ENCODE peak calls at places on chromosomes 12 and 14, in ten cellular contexts. I is SK-N-SH; S is CD8-positive, alpha-beta T cell; R is CD4-positive, CD25-positive, alpha-beta regulatory T cell; D is GM23248; H is esophagus squamous epithelium; Y is astrocyte; U is heart right ventricle; T is OCI-LY7; K is uterus. A is an unnamed sample. For H3K4me1, the result is how much of the 10 kb centered on the place peaks cover.

GRCh38 chr14:104532191-104532555 is 47.4 kb upstream of the C14orf180 start:
- DNase-seq in I (no peak), S (no peak), R (no peak), D (peak), H (no peak), Y (no peak), U (no peak), T (no peak), K (no peak), A (no peak)

GRCh38 chr12:53805067-53805466 is 53.3 kb upstream of the CISTR start:
- DNase-seq in I (no peak), S (no peak), R (no peak), D (no peak), H (no peak), Y (no peak), U (no peak), T (no peak), K (no peak), A (no peak)

GRCh38 chr12:31035226-31035625 is 38.4 kb upstream of the DDX11 start:
- DNase-seq in I (no peak), S (no peak), R (no peak), D (peak), H (no peak), Y (peak), U (no peak), T (no peak), K (no peak), A (no peak)

GRCh38 chr12:12788675-12789368 is 3.4 kb downstream of the APOLD1 start:
- DNase-seq in I (peak), S (peak), R (peak), D (peak), H (peak), Y (peak), U (peak), T (peak), K (peak), A (peak)

GRCh38 chr12:89559753-89560152 is 33.9 kb upstream of the POC1B start:
- DNase-seq in I (no peak), S (no peak), R (no peak), D (no peak), H (no peak), Y (no peak), U (no peak), T (no peak), K (no peak), A (no peak)

GRCh38 chr14:79598339-79598738 is 613.0 kb downstream of the DIO2 start:
- DNase-seq in I (no peak), S (no peak), R (no peak), D (peak), H (no peak), Y (peak), U (no peak), T (no peak), K (no peak), A (no peak)

GRCh38 chr14:104346608-104347007 is 208.2 kb downstream of the KIF26A start:
- DNase-seq in I (no peak), S (no peak), R (no peak), D (no peak), H (no peak), Y (no peak), U (no peak), T (no peak), K (no peak), A (no peak)

GRCh38 chr14:101372494-101372813 is 188.8 kb upstream of the DIO3 start:
- DNase-seq in I (no peak), S (no peak), R (no peak), D (no peak), H (no peak), Y (no peak), U (no peak), T (no peak), K (no peak), A (no peak)

GRCh38 chr12:11553871-11554533 is 95.5 kb upstream of the ETV6 start:
- DNase-seq in I (peak), S (peak), R (peak), D (peak), H (no peak), Y (peak), U (peak), T (peak), K (peak), A (peak)

GRCh38 chr12:91892081-91892855 is 253.4 kb downstream of the BTG1 start:
- DNase-seq in I (no peak), S (no peak), R (no peak), D (no peak), H (no peak), Y (no peak), U (no peak), T (no peak), K (no peak), A (no peak)

GRCh38 chr12:89593233-89593632 is 67.4 kb upstream of the POC1B start:
- DNase-seq in I (no peak), S (no peak), R (no peak), D (no peak), H (no peak), Y (no peak), U (no peak), T (no peak), K (no peak), A (no peak)

GRCh38 chr12:116539905-116540482 is 19.2 kb upstream of the MAP1LC3B2 start:
- DNase-seq in I (peak), S (no peak), R (no peak), D (peak), H (no peak), Y (peak), U (no peak), T (no peak), K (peak), A (peak)

GRCh38 chr12:71556471-71556870 is 107.2 kb downstream of the ZFC3H1 start:
- DNase-seq in I (no peak), S (no peak), R (no peak), D (no peak), H (no peak), Y (no peak), U (no peak), T (no peak), K (no peak), A (no peak)

GRCh38 chr12:71562681-71563595 is 100.7 kb downstream of the ZFC3H1 start:
- DNase-seq in I (peak), S (no peak), R (no peak), D (no peak), H (no peak), Y (no peak), U (no peak), T (no peak), K (no peak), A (no peak)

GRCh38 chr12:71556881-71557280 is 106.8 kb downstream of the ZFC3H1 start:
- DNase-seq in I (no peak), S (no peak), R (no peak), D (peak), H (no peak), Y (peak), U (no peak), T (no peak), K (no peak), A (peak)

GRCh38 chr12:71552728-71553501 is 110.7 kb downstream of the ZFC3H1 start:
- DNase-seq in I (no peak), S (no peak), R (no peak), D (no peak), H (no peak), Y (no peak), U (no peak), T (no peak), K (no peak), A (no peak)

GRCh38 chr12:71558445-71558844 is 105.2 kb downstream of the ZFC3H1 start:
- DNase-seq in I (peak), S (no peak), R (no peak), D (peak), H (no peak), Y (peak), U (no peak), T (no peak), K (no peak), A (no peak)
- H3K4me1 ChIP-seq in I (under half), S (under half), R (under half), D (under half), H (under half), Y (under half), U (under half), T (under half), K (under half), A (under half)

DNA sequence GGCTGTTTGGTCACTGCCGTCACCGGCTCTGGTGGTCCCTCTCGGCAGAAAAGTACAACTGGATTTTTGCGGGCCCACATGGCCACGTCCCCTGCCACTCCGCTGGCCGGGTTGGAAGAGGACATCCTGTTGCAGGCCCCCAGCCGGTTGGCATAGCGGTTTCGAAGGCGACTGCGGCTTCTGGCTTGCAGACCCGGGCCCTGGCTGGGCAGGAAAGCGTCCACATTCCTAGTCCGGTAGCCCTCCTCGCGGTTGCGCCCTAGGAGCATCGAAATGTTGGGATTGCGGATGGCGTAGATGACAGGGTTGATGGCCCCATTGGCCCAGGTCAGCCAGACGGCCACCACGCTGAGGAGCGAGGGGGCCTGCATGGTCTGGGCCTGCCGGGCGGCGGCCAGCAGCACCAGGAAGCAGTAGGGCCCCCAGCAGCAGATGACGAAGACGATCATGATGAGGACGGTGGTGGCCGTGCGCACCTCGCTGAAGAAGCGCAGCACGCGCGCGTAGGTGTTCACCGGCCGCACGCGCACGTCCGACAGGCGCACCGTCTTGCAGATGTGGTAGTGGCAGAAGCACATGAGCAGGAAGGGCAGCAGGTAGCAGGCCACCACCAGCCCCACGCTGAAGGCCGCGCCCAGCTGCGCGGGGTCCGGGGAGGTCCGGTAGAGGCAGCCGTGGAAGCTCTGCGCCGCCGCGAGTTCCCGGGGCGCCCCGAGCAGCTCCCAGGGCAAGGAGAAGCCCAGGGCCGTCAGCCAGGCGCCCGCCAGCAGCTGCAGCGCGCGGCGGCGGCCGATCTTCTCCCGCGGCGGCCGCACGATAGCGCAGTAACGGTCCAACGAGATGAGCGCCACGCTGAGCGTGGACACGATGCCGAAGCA is 1.2 kb downstream of the GPR135 start:
- DNase-seq in I (peak), S (peak), R (peak), D (peak), H (no peak), Y (no peak), U (no peak), T (no peak), K (no peak), A (peak)
- H3K4me1 ChIP-seq in I (under half), S (under half), R (under half), D (under half), H (under half), Y (under half), U (under half), T (under half), K (under half), A (under half)

GRCh38 chr12:6950401-6950801 is 755 bp upstream of the PTPN6 start:
- DNase-seq in I (peak), S (no peak), R (peak), D (no peak), H (no peak), Y (no peak), U (no peak), T (peak), K (no peak), A (no peak)
- H3K4me1 ChIP-seq in I (under half), S (half or more), R (half or more), D (under half), H (under half), Y (under half), U (under half), T (half or more), K (under half), A (under half)

GRCh38 chr12:1879633-1880032 is 38.8 kb downstream of the CACNA2D4 start:
- DNase-seq in I (peak), S (no peak), R (no peak), D (no peak), H (no peak), Y (no peak), U (no peak), T (no peak), K (no peak), A (no peak)

GRCh38 chr12:1878695-1879094 is 39.8 kb downstream of the CACNA2D4 start:
- DNase-seq in I (peak), S (no peak), R (no peak), D (no peak), H (no peak), Y (no peak), U (no peak), T (no peak), K (no peak), A (no peak)

GRCh38 chr12:1875608-1876007 is 42.8 kb downstream of the CACNA2D4 start:
- DNase-seq in I (no peak), S (no peak), R (no peak), D (no peak), H (no peak), Y (no peak), U (no peak), T (no peak), K (no peak), A (no peak)

GRCh38 chr12:1878214-1878613 is 40.2 kb downstream of the CACNA2D4 start:
- DNase-seq in I (peak), S (no peak), R (no peak), D (no peak), H (no peak), Y (no peak), U (no peak), T (no peak), K (no peak), A (no peak)

DNA sequence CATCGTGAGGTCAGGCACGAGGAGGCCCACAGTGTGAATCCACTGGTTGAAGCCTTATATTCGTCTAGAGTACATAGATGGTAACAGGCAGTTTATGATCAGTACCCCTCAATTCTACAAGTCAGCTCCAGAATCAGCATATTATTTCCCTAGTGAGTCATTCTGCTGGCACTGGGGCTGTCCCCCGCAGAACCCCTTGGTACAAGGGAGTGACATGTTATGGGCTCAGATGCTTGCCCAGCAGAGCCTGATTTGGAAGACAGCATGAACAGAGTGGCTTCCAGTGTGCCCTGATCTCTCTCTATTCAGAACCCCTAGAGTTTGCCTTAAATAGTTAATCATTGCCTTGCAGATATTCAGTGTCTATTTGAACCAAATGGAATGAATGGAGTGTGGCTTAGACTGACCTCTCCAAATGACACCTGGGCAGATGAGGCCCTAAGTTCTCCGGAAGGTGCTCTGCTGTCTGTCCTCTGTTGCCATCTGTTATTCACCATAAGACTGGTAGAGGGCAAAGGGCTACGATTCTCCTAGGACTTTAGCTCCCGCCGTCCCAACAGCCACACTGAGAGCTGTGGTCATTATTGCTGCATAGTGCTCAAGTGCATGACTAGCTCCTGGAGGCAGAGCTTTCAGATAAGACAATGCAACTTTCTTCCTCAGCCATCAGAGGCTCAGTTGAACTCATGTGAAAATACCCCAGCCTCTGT is 41.1 kb downstream of the CACNA2D4 start:
- DNase-seq in I (no peak), S (no peak), R (no peak), D (no peak), H (no peak), Y (no peak), U (no peak), T (no peak), K (no peak), A (no peak)
- H3K4me1 ChIP-seq in I (under half), S (under half), R (under half), D (under half), H (under half), Y (under half), U (under half), T (under half), K (under half), A (under half)